ENCODE peak calls at places on chromosome 19, in eight cellular contexts. A is germinal center; H is astrocyte of the spinal cord; C is neuronal stem cell; G is stimulated activated CD4-positive, alpha-beta T cell treated with anti-CD3 and anti-CD28 coated beads, Interleukin-2, amount 100 ng/mL, for 4 hours; I is GM12865; Z is small intestine; U is GM12864. M is an unnamed sample.
A peak's percentile ranks its signal among the peaks of the same experiment; 100 is the strongest.

GRCh38 chr19:2962018-2962670 is 15.2 kb upstream of the TLE6 start:
- DNase-seq in A (peak; percentile 80), H (peak; percentile 89), C (peak; percentile 90), G (peak; percentile 41), I (peak; percentile 72), Z (peak; percentile 73), U (peak; percentile 49), M (peak; percentile 87)

GRCh38 chr19:5480427-5480836 is 25.2 kb downstream of the ZNRF4 start:
- DNase-seq in A (peak; percentile 56), H (no peak), C (no peak), G (peak; percentile 3), I (peak; percentile 24), Z (peak; percentile 12), U (no peak), M (peak; percentile 42)

GRCh38 chr19:5952193-5953033 is 25.5 kb downstream of the RANBP3 start:
- DNase-seq in A (no peak), H (no peak), C (no peak), G (no peak), I (no peak), Z (no peak), U (no peak), M (no peak)

GRCh38 chr19:3293560-3293959 is 69.1 kb downstream of the CELF5 start:
- DNase-seq in A (no peak), H (no peak), C (no peak), G (no peak), I (no peak), Z (no peak), U (no peak), M (no peak)

GRCh38 chr19:14767466-14767971 is 10.8 kb downstream of the ADGRE2 start:
- DNase-seq in A (no peak), H (no peak), C (no peak), G (no peak), I (no peak), Z (no peak), U (no peak), M (no peak)

GRCh38 chr19:50573741-50574461 is 5.7 kb upstream of the LRRC4B start:
- DNase-seq in A (no peak), H (no peak), C (no peak), G (no peak), I (no peak), Z (no peak), U (no peak), M (no peak)

GRCh38 chr19:48398329-48399235 is 5.1 kb downstream of the GRIN2D start:
- DNase-seq in A (peak; percentile 91), H (peak; percentile 86), C (peak; percentile 77), G (peak; percentile 75), I (peak; percentile 98), Z (peak; percentile 79), U (peak; percentile 79), M (peak; percentile 95)

GRCh38 chr19:57560049-57560491 is 407 bp upstream of the ZNF550 start:
- DNase-seq in A (no peak), H (peak; percentile 51), C (no peak), G (no peak), I (no peak), Z (no peak), U (no peak), M (no peak)

GRCh38 chr19:6204866-6205723 is 69.6 kb downstream of the ACSBG2 start:
- DNase-seq in A (no peak), H (no peak), C (no peak), G (no peak), I (no peak), Z (no peak), U (no peak), M (no peak)

GRCh38 chr19:58033741-58034475 is at the start of gene ZSCAN1:
- DNase-seq in A (peak; percentile 67), H (peak; percentile 81), C (peak; percentile 94), G (peak; percentile 1), I (no peak), Z (no peak), U (no peak), M (no peak)

GRCh38 chr19:36128392-36128736 is 11.5 kb upstream of the CAPNS1 start:
- DNase-seq in A (no peak), H (no peak), C (no peak), G (no peak), I (peak; percentile 53), Z (peak; percentile 78), U (no peak), M (peak; percentile 21)

GRCh38 chr19:41709951-41710645 is 1.7 kb downstream of the CEACAM5 start:
- DNase-seq in A (no peak), H (no peak), C (no peak), G (no peak), I (no peak), Z (no peak), U (no peak), M (no peak)

GRCh38 chr19:36111200-36111539 is 227 bp downstream of the OVOL3 start:
- DNase-seq in A (no peak), H (no peak), C (no peak), G (no peak), I (no peak), Z (no peak), U (no peak), M (no peak)

GRCh38 chr19:7767487-7767886 is 4.4 kb downstream of the CLEC4M start:
- DNase-seq in A (no peak), H (no peak), C (no peak), G (no peak), I (no peak), Z (no peak), U (no peak), M (no peak)

GRCh38 chr19:2034729-2035589 is 16.1 kb downstream of the MKNK2 start:
- DNase-seq in A (peak; percentile 74), H (no peak), C (no peak), G (peak; percentile 40), I (peak; percentile 74), Z (peak; percentile 91), U (peak; percentile 54), M (peak; percentile 89)

GRCh38 chr19:54533476-54533875 is 30.8 kb downstream of the LAIR2 start:
- DNase-seq in A (no peak), H (no peak), C (no peak), G (no peak), I (no peak), Z (no peak), U (no peak), M (no peak)

GRCh38 chr19:1360126-1360817 is 23.4 kb upstream of the NDUFS7 start:
- DNase-seq in A (no peak), H (peak; percentile 32), C (no peak), G (no peak), I (no peak), Z (no peak), U (no peak), M (no peak)

GRCh38 chr19:10717054-10717355 is 874 bp upstream of the DNM2 start:
- DNase-seq in A (no peak), H (no peak), C (no peak), G (no peak), I (no peak), Z (no peak), U (no peak), M (no peak)